ENCODE peak calls at places on chromosomes 2 and 18, in six cellular contexts. One of them, this sample, is unnamed.

GRCh38 chr2:17309741-17310339 is 208.4 kb downstream of the RAD51AP2 start:
- DNase-seq in HepG2: peak
- DNase-seq in K562: peak
- DNase-seq in GM12878: no peak
- DNase-seq in SK-N-SH: peak
- DNase-seq in HCT116: peak
- DNase-seq in this sample: peak

GRCh38 chr2:120747281-120747680 is 11.6 kb downstream of the GLI2 start:
- DNase-seq in HepG2: no peak
- DNase-seq in K562: no peak
- DNase-seq in GM12878: no peak
- DNase-seq in SK-N-SH: no peak
- DNase-seq in HCT116: no peak
- DNase-seq in this sample: no peak

GRCh38 chr2:241216211-241216761 is 27.8 kb downstream of the ANO7 start:
- DNase-seq in HepG2: no peak
- DNase-seq in K562: no peak
- DNase-seq in GM12878: no peak
- DNase-seq in SK-N-SH: no peak
- DNase-seq in HCT116: no peak
- DNase-seq in this sample: peak

GRCh38 chr2:70983506-70984227 is 5.2 kb downstream of the ANKRD53 start:
- DNase-seq in HepG2: no peak
- DNase-seq in K562: no peak
- DNase-seq in GM12878: no peak
- DNase-seq in SK-N-SH: no peak
- DNase-seq in HCT116: no peak
- DNase-seq in this sample: no peak

GRCh38 chr2:103289101-103289725 is 527.4 kb downstream of the TMEM182 start:
- DNase-seq in HepG2: no peak
- DNase-seq in K562: no peak
- DNase-seq in GM12878: no peak
- DNase-seq in SK-N-SH: no peak
- DNase-seq in HCT116: no peak
- DNase-seq in this sample: peak

GRCh38 chr18:10299686-10300085 is 154.7 kb upstream of the APCDD1 start:
- DNase-seq in HepG2: no peak
- DNase-seq in K562: no peak
- DNase-seq in GM12878: no peak
- DNase-seq in SK-N-SH: no peak
- DNase-seq in HCT116: no peak
- DNase-seq in this sample: no peak

GRCh38 chr2:232239956-232240681 is 138.4 kb upstream of the ALPP start:
- DNase-seq in HepG2: no peak
- DNase-seq in K562: no peak
- DNase-seq in GM12878: no peak
- DNase-seq in SK-N-SH: no peak
- DNase-seq in HCT116: no peak
- DNase-seq in this sample: no peak

GRCh38 chr2:163859951-163860350 is 124.1 kb upstream of the FIGN start:
- DNase-seq in HepG2: peak
- DNase-seq in K562: no peak
- DNase-seq in GM12878: no peak
- DNase-seq in SK-N-SH: no peak
- DNase-seq in HCT116: no peak
- DNase-seq in this sample: no peak

GRCh38 chr2:120397362-120397811 is 51.5 kb downstream of the INHBB start:
- DNase-seq in HepG2: peak
- DNase-seq in K562: no peak
- DNase-seq in GM12878: no peak
- DNase-seq in SK-N-SH: no peak
- DNase-seq in HCT116: no peak
- DNase-seq in this sample: no peak

GRCh38 chr2:158539176-158539895 is 82.6 kb downstream of the PKP4 start:
- DNase-seq in HepG2: peak
- DNase-seq in K562: no peak
- DNase-seq in GM12878: no peak
- DNase-seq in SK-N-SH: no peak
- DNase-seq in HCT116: peak
- DNase-seq in this sample: no peak

GRCh38 chr2:3257166-3257565 is 120.5 kb downstream of the EIPR1 start:
- DNase-seq in HepG2: no peak
- DNase-seq in K562: no peak
- DNase-seq in GM12878: no peak
- DNase-seq in SK-N-SH: peak
- DNase-seq in HCT116: no peak
- DNase-seq in this sample: peak

GRCh38 chr2:101179982-101180381 is 28.8 kb upstream of the TBC1D8 start:
- DNase-seq in HepG2: no peak
- DNase-seq in K562: no peak
- DNase-seq in GM12878: no peak
- DNase-seq in SK-N-SH: no peak
- DNase-seq in HCT116: no peak
- DNase-seq in this sample: no peak

GRCh38 chr18:8895987-8896619 is 190.7 kb downstream of the MTCL1 start:
- DNase-seq in HepG2: no peak
- DNase-seq in K562: no peak
- DNase-seq in GM12878: no peak
- DNase-seq in SK-N-SH: no peak
- DNase-seq in HCT116: no peak
- DNase-seq in this sample: no peak

GRCh38 chr2:28163028-28163427 is 229.6 kb upstream of the FOSL2 start:
- DNase-seq in HepG2: no peak
- DNase-seq in K562: no peak
- DNase-seq in GM12878: no peak
- DNase-seq in SK-N-SH: no peak
- DNase-seq in HCT116: no peak
- DNase-seq in this sample: no peak

GRCh38 chr2:28162538-28162937 is 230.1 kb upstream of the FOSL2 start:
- DNase-seq in HepG2: no peak
- DNase-seq in K562: no peak
- DNase-seq in GM12878: no peak
- DNase-seq in SK-N-SH: no peak
- DNase-seq in HCT116: no peak
- DNase-seq in this sample: no peak

GRCh38 chr2:28163627-28164279 is 228.9 kb upstream of the FOSL2 start:
- DNase-seq in HepG2: no peak
- DNase-seq in K562: no peak
- DNase-seq in GM12878: no peak
- DNase-seq in SK-N-SH: peak
- DNase-seq in HCT116: no peak
- DNase-seq in this sample: no peak

GRCh38 chr2:28165087-28165652 is 227.5 kb upstream of the FOSL2 start:
- DNase-seq in HepG2: no peak
- DNase-seq in K562: no peak
- DNase-seq in GM12878: no peak
- DNase-seq in SK-N-SH: no peak
- DNase-seq in HCT116: no peak
- DNase-seq in this sample: no peak

GRCh38 chr2:28164280-28164801 is 228.3 kb upstream of the FOSL2 start:
- DNase-seq in HepG2: no peak
- DNase-seq in K562: no peak
- DNase-seq in GM12878: no peak
- DNase-seq in SK-N-SH: peak
- DNase-seq in HCT116: no peak
- DNase-seq in this sample: no peak
- H3K9ac ChIP-seq in HepG2: no peak
- H3K9ac ChIP-seq in K562: no peak
- H3K9ac ChIP-seq in GM12878: no peak
- H3K9ac ChIP-seq in SK-N-SH: no peak
- H3K9ac ChIP-seq in HCT116: no peak
- H3K9ac ChIP-seq in this sample: no peak

DNA sequence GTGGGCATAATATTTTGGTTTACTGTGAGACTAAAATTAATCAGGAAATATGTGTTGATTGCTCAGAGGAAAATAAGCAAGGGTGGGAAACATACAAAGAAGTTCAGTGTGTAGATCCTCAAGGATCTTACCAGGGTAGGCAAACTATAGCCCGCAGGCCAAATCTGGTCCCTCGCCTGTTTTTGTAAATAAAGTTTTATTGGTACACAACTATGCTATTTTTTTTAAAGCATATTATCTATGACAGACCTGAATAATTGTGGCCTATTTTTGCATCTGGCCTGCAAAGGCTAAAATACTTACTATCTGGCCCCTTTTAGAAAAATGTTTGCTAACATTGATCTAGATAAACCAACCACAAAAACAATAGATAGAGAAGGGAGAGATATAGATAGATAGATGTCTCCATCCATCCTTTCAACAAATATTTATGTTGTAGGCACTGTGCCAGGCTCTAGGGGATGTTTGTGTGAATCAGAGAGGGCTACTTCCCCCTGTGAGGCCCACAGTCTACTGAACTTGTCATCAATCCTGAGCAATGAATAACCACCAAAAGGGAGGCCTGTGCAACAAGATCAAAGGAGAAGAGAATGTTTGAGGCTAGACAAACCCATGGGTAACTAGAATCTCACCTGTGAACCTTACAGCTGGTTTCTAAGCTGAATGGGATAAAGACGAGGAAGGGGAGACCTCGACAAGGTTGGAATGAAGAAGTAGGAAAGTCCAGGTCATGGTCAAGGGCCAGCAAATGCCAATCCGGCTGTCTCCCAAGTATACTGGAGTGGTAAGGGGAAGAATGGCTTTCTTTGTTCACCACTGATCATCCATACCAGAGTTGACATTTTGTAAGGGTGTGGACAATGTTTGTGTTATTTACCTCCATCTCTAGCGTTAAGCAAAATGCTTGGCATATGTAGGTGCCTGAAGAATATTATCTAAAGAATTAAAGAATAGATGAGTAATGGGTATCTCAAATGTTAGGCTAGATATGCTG is 23.6 kb downstream of the ALPK2 start:
- DNase-seq in HepG2: peak
- DNase-seq in K562: no peak
- DNase-seq in GM12878: peak
- DNase-seq in SK-N-SH: no peak
- DNase-seq in HCT116: peak
- DNase-seq in this sample: no peak
- TF ChIP-seq YY1 in HepG2: no peak
- TF ChIP-seq YY1 in K562: no peak
- TF ChIP-seq YY1 in GM12878: no peak
- TF ChIP-seq YY1 in SK-N-SH: no peak
- TF ChIP-seq YY1 in HCT116: no peak
- TF ChIP-seq YY1 in this sample: no peak

GRCh38 chr2:217512259-217512658 is 490.5 kb downstream of the TNS1 start:
- DNase-seq in HepG2: no peak
- DNase-seq in K562: no peak
- DNase-seq in GM12878: no peak
- DNase-seq in SK-N-SH: no peak
- DNase-seq in HCT116: no peak
- DNase-seq in this sample: no peak
- H3K9ac ChIP-seq in HepG2: no peak
- H3K9ac ChIP-seq in K562: no peak
- H3K9ac ChIP-seq in GM12878: no peak
- H3K9ac ChIP-seq in SK-N-SH: no peak
- H3K9ac ChIP-seq in HCT116: no peak
- H3K9ac ChIP-seq in this sample: no peak

GRCh38 chr2:212392544-212392943 is 146.1 kb downstream of the ERBB4 start:
- DNase-seq in HepG2: no peak
- DNase-seq in K562: no peak
- DNase-seq in GM12878: no peak
- DNase-seq in SK-N-SH: no peak
- DNase-seq in HCT116: no peak
- DNase-seq in this sample: no peak
- TF ChIP-seq YY1 in HepG2: no peak
- TF ChIP-seq YY1 in K562: no peak
- TF ChIP-seq YY1 in GM12878: no peak
- TF ChIP-seq YY1 in SK-N-SH: no peak
- TF ChIP-seq YY1 in HCT116: no peak
- TF ChIP-seq YY1 in this sample: no peak

DNA sequence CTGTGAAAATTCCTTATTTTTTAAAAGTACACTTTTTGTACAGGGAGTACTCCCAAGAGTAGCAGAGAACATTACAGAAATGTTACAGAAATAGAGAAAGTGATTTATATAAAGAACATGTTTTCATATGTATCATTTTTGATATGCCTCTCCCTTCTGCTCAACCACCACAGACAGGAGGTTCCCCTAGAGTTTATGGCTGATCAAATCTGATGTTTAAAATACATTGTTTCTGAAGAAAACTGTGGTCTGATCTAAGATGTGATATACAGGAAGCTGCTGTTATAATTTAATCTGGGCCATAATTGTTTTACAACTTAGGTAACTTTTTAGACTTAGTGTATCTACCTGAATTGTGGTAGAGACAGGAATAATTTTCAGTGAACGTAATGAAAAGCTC is 37.0 kb downstream of the STAT4 start:
- DNase-seq in HepG2: no peak
- DNase-seq in K562: no peak
- DNase-seq in GM12878: no peak
- DNase-seq in SK-N-SH: no peak
- DNase-seq in HCT116: no peak
- DNase-seq in this sample: no peak
- H3K9ac ChIP-seq in HepG2: no peak
- H3K9ac ChIP-seq in K562: no peak
- H3K9ac ChIP-seq in GM12878: no peak
- H3K9ac ChIP-seq in SK-N-SH: no peak
- H3K9ac ChIP-seq in HCT116: no peak
- H3K9ac ChIP-seq in this sample: no peak

This sample was measured in NT2/D1.